ENCODE peak calls at places on chromosomes 11 and 22, in five cellular contexts. T is K562, B is H1, L is GM12878, S is HepG2. K is an unnamed sample.

GRCh38 chr22:38923463-38924196 is 33.8 kb upstream of the APOBEC3A start:
- DNase-seq in T (peak), B (no peak), L (no peak), S (peak), K (peak)

GRCh38 chr22:39703890-39704658 is 133.5 kb downstream of the CACNA1I start:
- DNase-seq in T (no peak), B (no peak), L (no peak), S (no peak), K (no peak)

GRCh38 chr11:789951-790350 is at the start of gene CEND1:
- DNase-seq in T (peak), B (peak), L (no peak), S (no peak), K (peak)

GRCh38 chr11:69926376-69927050 is 107.3 kb upstream of the FGF3 start:
- DNase-seq in T (no peak), B (no peak), L (no peak), S (no peak), K (no peak)

GRCh38 chr22:50146440-50147228 is 23.9 kb upstream of the PANX2 start:
- DNase-seq in T (peak), B (no peak), L (no peak), S (peak), K (peak)

GRCh38 chr11:12099132-12099873 is 11.1 kb upstream of the MICAL2 start:
- DNase-seq in T (no peak), B (no peak), L (no peak), S (no peak), K (no peak)

GRCh38 chr11:58059011-58059358 is 28.2 kb downstream of the OR6Q1 start:
- DNase-seq in T (no peak), B (no peak), L (no peak), S (peak), K (no peak)

GRCh38 chr22:20494978-20495860 is at the start of gene KLHL22:
- DNase-seq in T (peak), B (peak), L (no peak), S (peak), K (peak)

GRCh38 chr11:5626191-5626590 is 1.4 kb downstream of the TRIM34 start:
- DNase-seq in T (no peak), B (no peak), L (no peak), S (no peak), K (no peak)

GRCh38 chr11:823441-824291 is 4.1 kb upstream of the CRACR2B start:
- DNase-seq in T (no peak), B (no peak), L (no peak), S (no peak), K (no peak)

GRCh38 chr11:74877132-74877531 is 71.8 kb downstream of the XRRA1 start:
- DNase-seq in T (peak), B (no peak), L (no peak), S (no peak), K (no peak)

GRCh38 chr22:35288116-35288515 is 11.6 kb upstream of the TOM1 start:
- DNase-seq in T (no peak), B (no peak), L (no peak), S (no peak), K (no peak)

GRCh38 chr11:29005401-29005980 is 897.3 kb downstream of the METTL15 start:
- DNase-seq in T (no peak), B (no peak), L (no peak), S (peak), K (no peak)

GRCh38 chr22:44659140-44659539 is 42.9 kb upstream of the PRR5 start:
- DNase-seq in T (no peak), B (no peak), L (no peak), S (no peak), K (peak)

GRCh38 chr22:31958625-31959239 is 14.4 kb downstream of the YWHAH start:
- DNase-seq in T (no peak), B (no peak), L (no peak), S (no peak), K (no peak)

GRCh38 chr22:24953294-24954113 is 988 bp downstream of the KIAA1671 start:
- DNase-seq in T (no peak), B (peak), L (no peak), S (peak), K (peak)

GRCh38 chr11:44903518-44903917 is 47.2 kb downstream of the TP53I11 start:
- DNase-seq in T (no peak), B (no peak), L (no peak), S (no peak), K (no peak)

GRCh38 chr11:128299132-128299726 is 288.1 kb downstream of the ETS1 start:
- DNase-seq in T (no peak), B (no peak), L (peak), S (no peak), K (no peak)

GRCh38 chr22:44583854-44584253 is 85.8 kb upstream of the RTL6 start:
- DNase-seq in T (no peak), B (no peak), L (no peak), S (no peak), K (no peak)

GRCh38 chr11:63212742-63213141 is 30.7 kb downstream of the SLC22A25 start:
- DNase-seq in T (peak), B (no peak), L (no peak), S (peak), K (peak)

GRCh38 chr22:21933899-21934298 is 18.7 kb downstream of the PPM1F start:
- DNase-seq in T (no peak), B (no peak), L (no peak), S (no peak), K (no peak)

GRCh38 chr11:3228445-3228829 is 3.8 kb downstream of the MRGPRE start:
- DNase-seq in T (no peak), B (no peak), L (no peak), S (no peak), K (no peak)

GRCh38 chr11:46513934-46514342 is 79.9 kb downstream of the AMBRA1 start:
- DNase-seq in T (no peak), B (no peak), L (no peak), S (no peak), K (peak)

GRCh38 chr11:120547301-120547700 is 35.8 kb downstream of the GRIK4 start:
- DNase-seq in T (no peak), B (no peak), L (no peak), S (no peak), K (no peak)

GRCh38 chr22:44037519-44038370 is 13.6 kb downstream of the PARVB start:
- DNase-seq in T (no peak), B (no peak), L (no peak), S (no peak), K (no peak)

GRCh38 chr11:64827451-64827839 is 17.0 kb downstream of the CDC42BPG start:
- DNase-seq in T (no peak), B (no peak), L (no peak), S (no peak), K (no peak)

GRCh38 chr11:86952221-86952875 is 2.8 kb downstream of the FZD4 start:
- DNase-seq in T (no peak), B (no peak), L (no peak), S (no peak), K (no peak)

GRCh38 chr11:92101845-92102244 is 122.8 kb upstream of the FAT3 start:
- DNase-seq in T (no peak), B (no peak), L (no peak), S (no peak), K (no peak)

GRCh38 chr11:92109476-92109875 is 115.1 kb upstream of the FAT3 start:
- DNase-seq in T (no peak), B (no peak), L (no peak), S (no peak), K (no peak)

GRCh38 chr11:92111291-92111690 is 113.3 kb upstream of the FAT3 start:
- DNase-seq in T (no peak), B (no peak), L (no peak), S (no peak), K (no peak)

GRCh38 chr11:92104349-92104748 is 120.3 kb upstream of the FAT3 start:
- DNase-seq in T (no peak), B (no peak), L (no peak), S (no peak), K (no peak)

GRCh38 chr11:92107331-92107730 is 117.3 kb upstream of the FAT3 start:
- DNase-seq in T (no peak), B (no peak), L (no peak), S (no peak), K (no peak)
- H3K9ac ChIP-seq in T (no peak), B (no peak), L (no peak), S (no peak), K (no peak)

GRCh38 chr22:41880653-41881052 is 34.2 kb downstream of the SHISA8 start:
- DNase-seq in T (no peak), B (no peak), L (no peak), S (no peak), K (no peak)

GRCh38 chr22:41885116-41885515 is 29.8 kb downstream of the SHISA8 start:
- DNase-seq in T (no peak), B (no peak), L (no peak), S (no peak), K (no peak)

GRCh38 chr22:41883400-41883799 is 31.5 kb downstream of the SHISA8 start:
- DNase-seq in T (no peak), B (no peak), L (no peak), S (no peak), K (no peak)

GRCh38 chr22:41888638-41889200 is 26.2 kb downstream of the SHISA8 start:
- DNase-seq in T (no peak), B (no peak), L (no peak), S (no peak), K (no peak)

GRCh38 chr22:41885576-41885975 is 29.3 kb downstream of the SHISA8 start:
- DNase-seq in T (no peak), B (no peak), L (no peak), S (no peak), K (no peak)
- TF ChIP-seq GABPA in T (no peak), B (no peak), L (no peak), S (no peak), K (no peak)

GRCh38 chr22:27804016-27804415 is 2.5 kb upstream of the MN1 start:
- DNase-seq in T (no peak), B (no peak), L (no peak), S (no peak), K (no peak)

GRCh38 chr22:27801616-27802388 is at the start of gene MN1:
- DNase-seq in T (no peak), B (peak), L (no peak), S (no peak), K (peak)

GRCh38 chr22:27801197-27801615 is 350 bp downstream of the MN1 start:
- DNase-seq in T (peak), B (peak), L (no peak), S (no peak), K (peak)

GRCh38 chr22:27800250-27801131 is 1.1 kb downstream of the MN1 start:
- DNase-seq in T (peak), B (no peak), L (no peak), S (no peak), K (peak)

GRCh38 chr22:27802389-27803079 is 978 bp upstream of the MN1 start:
- DNase-seq in T (no peak), B (no peak), L (no peak), S (no peak), K (no peak)
- H3K9ac ChIP-seq in T (no peak), B (peak), L (no peak), S (no peak), K (no peak)

DNA sequence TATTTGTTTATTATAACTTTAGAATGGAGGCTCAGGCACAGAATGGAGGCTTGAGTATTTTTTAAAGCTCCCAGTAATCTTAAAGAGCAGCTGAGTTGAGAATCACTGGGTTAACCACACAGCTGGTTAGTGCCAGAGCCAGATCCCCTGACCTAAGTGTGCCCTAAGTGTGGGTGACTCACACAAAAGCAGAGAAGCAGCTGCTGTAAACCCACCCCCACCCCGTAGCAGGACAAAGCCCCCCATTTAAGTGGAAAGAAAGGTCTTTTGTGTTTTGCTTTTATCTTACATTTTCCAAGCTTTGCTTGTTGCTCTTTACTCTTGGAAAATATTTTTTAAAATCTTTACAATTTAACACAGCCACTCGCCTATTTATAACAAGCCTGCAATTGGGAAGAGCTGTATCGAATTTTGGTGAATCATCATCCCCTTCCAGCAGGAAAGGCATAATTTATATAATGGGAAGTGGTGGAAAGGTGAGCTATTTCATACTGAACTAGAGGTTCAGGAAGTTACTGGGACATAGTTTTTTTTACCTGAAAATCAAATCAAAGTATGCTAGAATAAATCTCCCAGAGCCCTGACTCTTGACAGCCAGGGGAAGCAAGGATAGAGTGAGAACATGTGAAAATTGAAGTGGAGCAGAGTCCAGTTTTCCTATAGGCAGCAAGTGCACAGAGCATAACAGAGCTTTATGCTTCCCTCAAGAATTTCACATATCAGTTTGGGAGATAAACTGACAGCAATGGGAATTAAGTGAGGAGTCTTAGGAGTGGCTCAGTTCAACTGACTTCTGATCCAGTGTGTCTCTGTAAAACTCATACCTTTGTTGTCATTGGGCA is 405.7 kb downstream of the AASDHPPT start:
- DNase-seq in T (no peak), B (no peak), L (no peak), S (peak), K (no peak)
- TF ChIP-seq GABPA in T (no peak), B (no peak), L (no peak), S (no peak), K (no peak)

GRCh38 chr22:46677323-46678002 is 57.3 kb downstream of the GRAMD4 start:
- DNase-seq in T (no peak), B (no peak), L (no peak), S (no peak), K (no peak)
- H3K9ac ChIP-seq in T (no peak), B (no peak), L (no peak), S (no peak), K (no peak)

GRCh38 chr11:130710442-130711101 is 205.7 kb downstream of the SNX19 start:
- DNase-seq in T (no peak), B (no peak), L (no peak), S (no peak), K (no peak)
- TF ChIP-seq GABPA in T (no peak), B (no peak), L (no peak), S (no peak), K (no peak)

DNA sequence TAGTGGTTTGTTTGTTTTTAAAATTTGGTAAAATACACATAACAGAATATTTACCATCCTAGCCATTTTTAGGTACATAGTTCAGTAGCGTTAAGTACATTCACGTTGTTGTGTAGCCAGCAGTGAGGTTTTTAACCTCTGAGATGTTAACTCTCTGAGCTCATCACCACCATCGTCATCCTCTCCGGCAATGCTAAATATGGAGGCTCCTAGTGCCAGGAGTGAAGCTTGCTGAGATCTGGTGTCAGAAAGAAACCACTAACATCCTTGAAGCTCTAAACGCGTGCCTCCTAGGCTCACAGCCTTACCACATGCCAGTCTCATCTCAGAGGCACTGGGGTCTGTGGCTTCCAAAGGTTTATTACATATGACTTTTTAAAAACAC is 330.2 kb upstream of the B3GAT1 start:
- DNase-seq in T (no peak), B (no peak), L (no peak), S (peak), K (no peak)
- H3K9ac ChIP-seq in T (no peak), B (no peak), L (no peak), S (no peak), K (no peak)

GRCh38 chr11:111265421-111265820 is 19.9 kb downstream of the POU2AF2 start:
- DNase-seq in T (no peak), B (no peak), L (no peak), S (no peak), K (no peak)

GRCh38 chr11:111260761-111261160 is 15.2 kb downstream of the POU2AF2 start:
- DNase-seq in T (no peak), B (no peak), L (no peak), S (no peak), K (no peak)

GRCh38 chr11:111264646-111265045 is 19.1 kb downstream of the POU2AF2 start:
- DNase-seq in T (no peak), B (no peak), L (no peak), S (no peak), K (no peak)

DNA sequence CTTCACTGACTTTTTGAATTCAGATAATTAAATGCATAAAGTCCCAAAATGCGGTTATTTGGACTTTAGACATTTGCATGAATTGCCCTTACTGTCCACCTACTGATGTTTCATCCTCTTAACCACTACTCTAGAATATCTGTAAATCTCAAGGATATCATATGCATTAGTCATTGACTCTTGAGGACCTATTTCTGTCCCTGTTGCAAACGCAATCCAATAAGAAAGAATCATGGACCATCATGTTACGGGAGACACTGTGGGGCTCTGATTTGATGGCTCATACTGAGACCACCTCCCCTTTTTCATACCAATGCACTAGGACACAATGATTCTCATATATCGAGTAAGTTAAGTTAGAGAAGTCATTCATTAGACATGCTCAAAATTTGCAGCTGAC is 14.3 kb downstream of the POU2AF2 start:
- DNase-seq in T (no peak), B (no peak), L (no peak), S (no peak), K (no peak)
- TF ChIP-seq GABPA in T (no peak), B (no peak), L (no peak), S (no peak), K (no peak)

GRCh38 chr11:122398167-122398566 is 257.4 kb upstream of the UBASH3B start:
- DNase-seq in T (no peak), B (no peak), L (no peak), S (no peak), K (no peak)

GRCh38 chr11:122394326-122394725 is 261.2 kb upstream of the UBASH3B start:
- DNase-seq in T (no peak), B (no peak), L (no peak), S (no peak), K (no peak)

GRCh38 chr11:122395282-122395681 is 260.2 kb upstream of the UBASH3B start:
- DNase-seq in T (no peak), B (no peak), L (no peak), S (no peak), K (no peak)

GRCh38 chr11:122399375-122399774 is 256.1 kb upstream of the UBASH3B start:
- DNase-seq in T (no peak), B (no peak), L (peak), S (no peak), K (no peak)

GRCh38 chr11:122398851-122399250 is 256.7 kb upstream of the UBASH3B start:
- DNase-seq in T (no peak), B (no peak), L (no peak), S (no peak), K (no peak)
- H3K9ac ChIP-seq in T (no peak), B (no peak), L (no peak), S (no peak), K (no peak)

GRCh38 chr11:22454461-22454860 is 116.3 kb downstream of the SLC17A6 start:
- DNase-seq in T (no peak), B (no peak), L (no peak), S (no peak), K (no peak)
- TF ChIP-seq GABPA in T (no peak), B (no peak), L (no peak), S (no peak), K (no peak)

K was measured in SK-N-SH.